ENCODE peak calls at places on chromosomes 5 and 9, in seven cellular contexts. T is mammary epithelial cell, E is PC-3, K is OCI-LY7, A is hepatocyte, L is IMR-90, J is astrocyte. O is an unnamed sample.

GRCh38 chr9:126569036-126569435 is 44.7 kb upstream of the LMX1B start:
- DNase-seq in A (no peak), K (no peak), J (no peak), E (peak; percentile 62), L (no peak), T (peak; percentile 62), O (no peak)

GRCh38 chr9:117697046-117697445 is 7.2 kb upstream of the TLR4 start:
- DNase-seq in T (no peak), A (no peak), K (no peak), J (no peak), L (no peak), E (no peak), O (no peak)

GRCh38 chr9:93143830-93144530 is 9.9 kb upstream of the NINJ1 start:
- DNase-seq in L (no peak), A (no peak), J (no peak), T (peak; percentile 65), E (no peak), K (peak; percentile 68), O (no peak)

GRCh38 chr5:135230326-135230925 is 168.6 kb downstream of the MACROH2A1 start:
- DNase-seq in A (peak; percentile 54), K (no peak), L (peak; percentile 78), T (no peak), E (no peak), J (peak; percentile 75), O (peak; percentile 92)

GRCh38 chr9:5402217-5402616 is 35.5 kb downstream of the PLGRKT start:
- DNase-seq in J (no peak), K (peak; percentile 4), E (no peak), A (no peak), T (no peak), L (no peak), O (no peak)

GRCh38 chr5:84564311-84564710 is 179.6 kb upstream of the EDIL3 start:
- DNase-seq in L (peak; percentile 33), E (no peak), A (no peak), K (no peak), T (peak; percentile 56), J (peak; percentile 57), O (peak; percentile 57)

GRCh38 chr9:112753725-112754124 is 3.2 kb downstream of the SNX30 start:
- DNase-seq in A (peak; percentile 57), J (peak; percentile 94), K (no peak), L (peak; percentile 94), E (peak; percentile 77), T (peak; percentile 72), O (peak; percentile 71)

GRCh38 chr5:158910782-158911692 is 188.7 kb downstream of the EBF1 start:
- DNase-seq in K (no peak), E (peak; percentile 72), L (peak; percentile 18), A (no peak), J (peak; percentile 4), T (peak; percentile 3), O (peak; percentile 5)

DNA sequence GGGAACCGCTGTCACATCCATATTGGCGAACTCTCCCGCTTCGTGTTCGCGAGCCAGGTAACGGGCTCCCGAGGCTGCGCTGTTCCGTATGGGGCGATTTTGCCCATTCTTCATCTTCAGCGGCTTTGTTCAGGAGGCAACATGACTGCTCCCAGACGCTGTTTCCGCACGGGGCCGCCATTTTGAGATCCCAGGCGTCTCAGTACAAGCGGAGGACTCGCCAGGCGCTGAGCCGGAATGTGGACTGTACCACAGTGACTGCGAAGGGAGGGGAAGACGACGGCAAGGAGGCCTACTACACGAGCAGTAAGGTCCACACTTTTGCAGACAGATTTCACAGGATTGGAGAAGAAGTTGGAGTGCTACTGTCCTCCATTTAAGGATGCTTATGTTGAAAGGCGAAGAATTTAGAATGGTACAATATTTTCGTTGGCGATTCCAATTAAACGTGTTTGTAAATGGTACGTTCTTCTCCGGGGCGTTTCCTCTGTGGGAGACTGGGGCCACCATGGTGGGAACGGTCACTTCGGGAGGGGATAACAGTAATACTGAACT is 41.6 kb upstream of the ZNF300 start:
- DNase-seq in K (no peak), J (peak; percentile 87), E (no peak), L (peak; percentile 39), A (no peak), T (no peak), O (peak; percentile 97)
- H3K9me3 ChIP-seq in K (peaks cover 12% of the 10 kb centered on the region), J (peaks cover 38% of the 10 kb centered on the region), E (peaks cover 76% of the 10 kb centered on the region), L (peaks cover 32% of the 10 kb centered on the region), A (peaks cover 20% of the 10 kb centered on the region), T (peaks cover 38% of the 10 kb centered on the region), O (no peaks in the 10 kb centered on the region)

GRCh38 chr5:36108758-36109245 is 42.1 kb upstream of the UGT3A2 start:
- DNase-seq in T (no peak), E (peak; percentile 69), L (no peak), K (no peak), J (no peak), A (no peak), O (peak; percentile 4)

GRCh38 chr5:36111238-36111637 is 40.4 kb downstream of the LMBRD2 start:
- DNase-seq in E (no peak), J (no peak), T (no peak), K (no peak), L (no peak), A (no peak), O (no peak)
- H2AFZ ChIP-seq in E (no peak overlapping the region), J (no peak overlapping the region), T (no peak overlapping the region), K (no peak overlapping the region), L (no peak overlapping the region), A (no peak overlapping the region), O (no peak overlapping the region)

GRCh38 chr9:133164209-133164590 is 486 bp upstream of the GBGT1 start:
- DNase-seq in T (no peak), K (no peak), E (no peak), L (no peak), A (peak; percentile 7), J (no peak), O (no peak)
- H3K4me3 ChIP-seq in T (no peak overlapping the region), K (peak overlapping the region; percentile 61), E (no peak overlapping the region), L (peak overlapping the region; percentile 59), A (peak overlapping the region; percentile 88), J (no peak overlapping the region), O (peak overlapping the region; percentile 47)

DNA sequence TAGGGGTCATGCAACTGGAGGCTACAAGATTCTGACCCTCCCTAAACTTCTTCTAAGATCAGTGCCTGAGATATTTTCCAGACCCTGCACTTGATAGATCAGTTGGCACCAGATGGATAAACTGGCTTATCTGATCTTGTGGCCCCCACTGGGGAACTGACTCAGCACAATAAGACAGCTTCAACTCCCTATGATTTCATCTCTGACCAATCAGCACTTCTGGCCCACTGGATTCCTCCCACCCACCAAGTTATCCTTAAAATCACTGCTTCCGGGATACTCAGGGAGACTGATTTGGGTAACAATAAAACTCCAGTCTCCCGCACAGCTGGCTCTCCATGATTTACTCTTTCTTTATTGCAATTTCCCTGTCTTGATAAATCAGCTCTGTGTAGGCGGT is 2180.4 kb upstream of the WWC1 start:
- DNase-seq in A (no peak), J (no peak), E (no peak), L (no peak), K (no peak), T (no peak), O (no peak)
- H3K9me3 ChIP-seq in A (no peaks in the 10 kb centered on the region), J (no peaks in the 10 kb centered on the region), E (peaks cover 3% of the 10 kb centered on the region), L (peaks cover 2% of the 10 kb centered on the region), K (no peaks in the 10 kb centered on the region), T (no peaks in the 10 kb centered on the region), O (no peaks in the 10 kb centered on the region)